ENCODE peak calls at places on chromosome 16, in eight cellular contexts. M is psoas muscle, Y is colonic mucosa, Z is keratinocyte, Q is mammary epithelial cell, X is lower lobe of right lung, C is right cardiac atrium, U is body of pancreas. I is an unnamed sample.

GRCh38 chr16:56647641-56648431 is 3.9 kb upstream of the MT1B start:
- DNase-seq in M (no peak), X (no peak), C (no peak), Z (no peak), U (no peak), Q (no peak), Y (peak), I (no peak)

GRCh38 chr16:71540-72341 is 690 bp downstream of the RHBDF1 start:
- DNase-seq in X (peak), U (peak), M (peak), Q (peak), C (peak), Y (peak), Z (no peak), I (peak)

GRCh38 chr16:57764006-57764340 is 28.4 kb downstream of the KATNB1 start:
- DNase-seq in X (no peak), Y (no peak), U (no peak), Q (no peak), C (peak), Z (no peak), M (no peak), I (no peak)

GRCh38 chr16:65991149-65991701 is 375.3 kb upstream of the CDH5 start:
- DNase-seq in U (no peak), Z (no peak), Q (no peak), Y (no peak), M (no peak), X (no peak), C (no peak), I (no peak)

GRCh38 chr16:2720063-2720455 is at the start of gene PRSS27:
- DNase-seq in Z (no peak), U (no peak), X (no peak), M (no peak), Q (no peak), C (peak), Y (no peak), I (no peak)

GRCh38 chr16:12433691-12434390 is 369.8 kb downstream of the CPPED1 start:
- DNase-seq in Q (no peak), U (no peak), M (no peak), Y (no peak), C (no peak), Z (no peak), X (no peak), I (peak)

GRCh38 chr16:77842468-77842867 is 54.1 kb downstream of the VAT1L start:
- DNase-seq in Y (no peak), U (no peak), C (no peak), Z (no peak), X (no peak), Q (no peak), M (no peak), I (no peak)

GRCh38 chr16:66656547-66656946 is 40.0 kb downstream of the CMTM4 start:
- DNase-seq in Z (no peak), Q (peak), C (no peak), M (no peak), X (no peak), U (no peak), Y (no peak), I (no peak)

GRCh38 chr16:35795361-35796029 is 2336.1 kb downstream of the TP53TG3F start:
- DNase-seq in Y (no peak), C (peak), Z (no peak), Q (no peak), U (no peak), X (no peak), M (no peak), I (no peak)

GRCh38 chr16:64094992-64095579 is 1026.8 kb downstream of the CDH11 start:
- DNase-seq in C (no peak), Z (no peak), Y (no peak), Q (peak), U (no peak), M (no peak), X (no peak), I (no peak)

GRCh38 chr16:87845213-87845612 is 24.1 kb downstream of the SLC7A5 start:
- DNase-seq in M (no peak), Z (no peak), Q (no peak), U (no peak), C (no peak), Y (no peak), X (no peak), I (no peak)

GRCh38 chr16:813204-813915 is 12.8 kb upstream of the GNG13 start:
- DNase-seq in Y (no peak), X (no peak), M (peak), U (peak), C (peak), Z (no peak), Q (no peak), I (peak)

GRCh38 chr16:69444873-69445517 is 20.6 kb downstream of the CYB5B start:
- DNase-seq in Q (no peak), Z (no peak), C (no peak), X (no peak), Y (no peak), U (no peak), M (no peak), I (no peak)

GRCh38 chr16:27678955-27679354 is 129.0 kb downstream of the KATNIP start:
- DNase-seq in Q (no peak), C (no peak), M (no peak), Z (no peak), Y (no peak), X (no peak), U (no peak), I (no peak)

GRCh38 chr16:69435977-69436729 is 11.7 kb downstream of the CYB5B start:
- DNase-seq in M (no peak), U (no peak), X (no peak), C (no peak), Z (no peak), Y (no peak), Q (no peak), I (no peak)

GRCh38 chr16:49755291-49755611 is 100.7 kb downstream of the ZNF423 start:
- DNase-seq in X (no peak), U (no peak), M (no peak), C (no peak), Q (no peak), Z (no peak), Y (peak), I (no peak)

GRCh38 chr16:16881771-16882170 is 502.8 kb downstream of the NPIPA7 start:
- DNase-seq in M (no peak), U (no peak), X (no peak), Z (no peak), C (no peak), Q (no peak), Y (no peak), I (no peak)

GRCh38 chr16:31528726-31529397 is 1.2 kb downstream of the AHSP start:
- DNase-seq in Q (no peak), U (peak), C (no peak), Z (no peak), M (no peak), X (no peak), Y (no peak), I (no peak)

GRCh38 chr16:71723537-71724319 is 773 bp downstream of the PHLPP2 start:
- DNase-seq in Z (no peak), M (peak), C (peak), U (peak), X (peak), Y (peak), Q (peak), I (peak)

GRCh38 chr16:642189-643049 is 791 bp downstream of the MCRIP2 start:
- DNase-seq in M (peak), U (peak), Y (peak), Q (no peak), C (peak), X (peak), Z (no peak), I (no peak)

GRCh38 chr16:6274366-6274765 is 1058.3 kb upstream of the RBFOX1 start:
- DNase-seq in X (no peak), U (no peak), Y (no peak), Z (no peak), Q (no peak), C (no peak), M (no peak), I (no peak)

GRCh38 chr16:6643083-6643686 is 689.5 kb upstream of the RBFOX1 start:
- DNase-seq in Q (peak), M (no peak), X (no peak), C (peak), Z (peak), U (peak), Y (peak), I (peak)

GRCh38 chr16:69417537-69418199 is 6.8 kb upstream of the CYB5B start:
- DNase-seq in Y (no peak), U (no peak), M (no peak), C (no peak), Z (no peak), Q (no peak), X (no peak), I (no peak)

GRCh38 chr16:55264949-55265348 is 59.1 kb upstream of the IRX6 start:
- DNase-seq in C (no peak), X (no peak), U (no peak), Q (no peak), Z (no peak), M (no peak), Y (no peak), I (no peak)

GRCh38 chr16:19559242-19559910 is 3.9 kb downstream of the VPS35L start:
- DNase-seq in Y (peak), M (no peak), Z (peak), U (no peak), C (no peak), X (no peak), Q (peak), I (no peak)

GRCh38 chr16:11248133-11248532 is 7.9 kb downstream of the SOCS1 start:
- DNase-seq in C (no peak), Y (no peak), M (no peak), X (no peak), U (no peak), Z (peak), Q (peak), I (no peak)

DNA sequence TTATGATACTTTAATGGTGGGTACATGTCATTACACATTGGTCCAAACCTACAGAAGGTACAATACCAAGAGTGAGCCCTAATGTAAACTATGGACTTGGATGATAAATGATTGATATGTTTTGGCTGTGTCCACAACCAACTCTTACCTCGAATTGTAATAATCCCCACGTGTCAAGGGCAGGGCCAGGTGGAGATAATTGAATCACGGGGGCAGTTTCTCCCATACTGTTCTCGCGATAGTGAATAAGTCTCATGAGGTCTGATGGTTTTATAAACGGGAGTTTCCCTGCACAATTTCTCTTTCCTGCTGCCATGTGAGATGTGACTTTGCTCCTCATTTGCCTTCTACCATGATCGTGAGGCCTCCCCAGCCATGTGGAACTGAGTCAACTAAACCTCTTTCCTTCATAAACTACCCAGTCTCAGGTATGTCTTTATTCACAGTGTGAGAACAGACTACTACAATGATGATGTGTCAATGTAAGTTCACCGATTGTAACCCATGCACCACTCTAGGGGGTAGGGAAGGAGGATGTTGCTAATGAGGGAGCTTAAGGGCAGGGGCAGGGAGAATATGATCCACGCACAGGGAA is 7.0 kb upstream of the METTL22 start:
- DNase-seq in C (no peak), M (no peak), X (no peak), Y (no peak), Z (no peak), U (no peak), Q (no peak), I (no peak)
- H3K27ac ChIP-seq in C (no peak), M (no peak), X (no peak), Y (no peak), Z (no peak), U (no peak), Q (no peak), I (no peak)

DNA sequence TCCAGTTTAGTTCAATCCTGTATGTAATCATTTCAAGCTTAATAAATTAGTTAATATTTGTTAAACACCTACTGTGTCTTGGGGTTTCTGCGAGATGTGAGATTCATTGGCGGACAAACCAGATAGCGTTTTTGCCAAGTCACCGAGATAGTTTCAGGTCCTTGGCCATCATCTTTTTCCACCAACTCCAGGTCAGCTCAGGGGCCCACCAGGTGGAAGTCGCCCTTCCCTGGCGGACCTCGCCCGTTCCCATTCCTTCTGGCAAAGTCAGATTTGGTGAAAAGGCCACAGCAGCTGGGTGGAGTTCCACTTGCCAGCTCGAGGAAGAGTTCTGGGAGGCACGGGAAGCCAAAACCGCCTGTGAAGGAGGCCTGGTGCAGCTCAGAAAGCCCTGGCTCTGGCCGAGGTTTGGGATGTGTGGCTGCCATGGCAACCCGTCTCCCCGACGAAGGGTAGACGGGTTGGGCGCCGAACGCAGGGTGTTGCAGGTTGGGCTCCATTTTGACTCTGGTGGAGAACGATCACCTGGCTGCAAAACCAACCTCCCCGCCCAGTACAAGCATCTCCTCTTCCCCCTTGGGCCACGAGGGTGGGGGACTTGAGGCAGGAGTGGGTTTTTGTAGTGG is 39.5 kb downstream of the CMIP start:
- DNase-seq in X (no peak), Q (no peak), U (no peak), Y (no peak), C (peak), Z (no peak), M (no peak), I (no peak)
- H3K27ac ChIP-seq in X (no peak), Q (no peak), U (no peak), Y (no peak), C (no peak), Z (no peak), M (no peak), I (no peak)

DNA sequence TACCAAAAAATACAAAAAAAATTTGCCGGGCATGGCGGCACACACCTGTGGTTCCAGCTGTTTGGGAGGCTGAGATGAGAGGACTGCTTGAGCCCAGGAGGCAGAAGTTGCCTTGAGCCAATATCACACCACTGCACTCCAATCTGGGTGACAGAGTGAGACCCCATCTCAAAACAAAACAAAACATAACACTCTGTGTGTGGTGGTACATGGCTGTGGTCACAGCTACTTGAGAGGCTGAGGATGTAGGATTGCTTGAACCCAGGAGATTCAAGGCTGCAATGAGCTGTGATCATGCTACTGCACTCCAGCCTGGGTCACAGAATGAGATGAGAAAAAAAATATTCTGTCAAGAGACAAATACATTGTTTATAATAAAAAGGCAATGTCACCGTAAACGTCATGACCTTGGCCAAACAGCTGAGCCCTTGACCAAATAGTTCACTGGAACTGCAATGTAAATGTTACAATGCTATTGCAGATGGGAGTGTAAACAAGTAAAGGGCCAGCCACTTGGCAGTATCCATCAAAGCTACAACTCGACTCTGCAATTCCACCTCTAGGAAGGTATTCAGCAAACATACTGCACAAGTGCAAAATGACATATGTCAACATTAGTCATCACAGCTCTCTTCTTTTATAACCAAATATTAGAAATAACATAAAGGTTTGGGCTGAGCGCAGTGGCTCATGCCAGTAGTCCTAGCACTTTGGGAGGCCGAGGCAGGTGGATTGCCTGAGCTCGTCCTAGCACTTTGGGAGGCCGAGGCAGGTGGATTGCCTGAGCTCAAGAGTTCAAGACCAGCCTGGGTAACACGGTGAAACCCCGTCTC is 16.9 kb downstream of the EARS2 start:
- DNase-seq in C (no peak), Z (no peak), U (no peak), Q (no peak), M (no peak), Y (no peak), X (no peak), I (no peak)
- H3K27ac ChIP-seq in C (no peak), Z (no peak), U (no peak), Q (no peak), M (no peak), Y (no peak), X (peak), I (no peak)

DNA sequence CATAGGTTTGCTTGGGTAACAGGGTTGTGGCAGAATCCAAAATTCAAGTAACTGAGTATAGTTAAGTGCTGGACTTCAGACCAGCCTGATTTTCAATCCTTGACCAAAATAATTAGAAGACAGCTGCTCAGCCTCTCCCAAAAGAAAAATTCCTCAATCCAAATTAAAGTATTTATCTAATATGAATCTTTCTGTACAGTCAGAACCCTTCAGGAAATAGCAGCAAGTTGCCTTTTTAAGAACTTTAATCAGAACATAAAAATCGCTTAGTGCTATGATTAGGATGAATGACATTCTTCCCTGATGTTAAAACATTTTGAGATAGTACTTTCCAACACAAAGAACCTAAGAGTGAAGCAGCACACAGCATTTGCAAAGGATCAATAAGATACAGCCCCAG is 50.2 kb downstream of the CFDP1 start:
- DNase-seq in Q (no peak), U (no peak), X (no peak), C (no peak), M (no peak), Z (no peak), Y (no peak), I (no peak)
- H3K27ac ChIP-seq in Q (peak), U (no peak), X (no peak), C (no peak), M (no peak), Z (peak), Y (no peak), I (no peak)

GRCh38 chr16:84753412-84754325 is 53.9 kb downstream of the USP10 start:
- DNase-seq in Q (no peak), U (no peak), C (no peak), Y (no peak), M (no peak), Z (no peak), X (no peak), I (no peak)
- H3K27ac ChIP-seq in Q (peak), U (no peak), C (no peak), Y (no peak), M (no peak), Z (peak), X (no peak), I (no peak)

GRCh38 chr16:4805231-4805630 is 2.8 kb upstream of the ROGDI start:
- DNase-seq in X (no peak), C (peak), Q (no peak), U (no peak), M (no peak), Z (no peak), Y (no peak), I (no peak)
- H3K27ac ChIP-seq in X (no peak), C (peak), Q (no peak), U (no peak), M (no peak), Z (no peak), Y (no peak), I (no peak)

GRCh38 chr16:86512301-86512859 is 2.1 kb downstream of the FOXF1 start:
- DNase-seq in Z (no peak), M (no peak), U (no peak), Q (no peak), Y (no peak), X (no peak), C (no peak), I (no peak)
- H3K27ac ChIP-seq in Z (no peak), M (no peak), U (no peak), Q (no peak), Y (peak), X (peak), C (no peak), I (no peak)